ENCODE peak calls at places on chromosomes 2 and 18, in seven cellular contexts. O is naive thymus-derived CD4-positive, alpha-beta T cell; V is mammary epithelial cell; A is stomach; N is left ventricle myocardium inferior; S is pancreas; T is endodermal cell. W is an unnamed sample. For H3K27me3 and H3K9me3, the result is how much of the 10 kb centered on the place peaks cover.

GRCh38 chr2:49616800-49617199 is 462.5 kb upstream of the FSHR start:
- DNase-seq in N (no peak), O (no peak), T (no peak), A (no peak), V (peak), S (no peak), W (no peak)

GRCh38 chr2:71940695-71941094 is 207.0 kb downstream of the CYP26B1 start:
- DNase-seq in A (no peak), S (no peak), T (peak), V (no peak), O (no peak), N (no peak), W (no peak)

GRCh38 chr2:162261032-162261945 is 18.0 kb upstream of the FAP start:
- DNase-seq in O (no peak), T (no peak), N (peak), V (peak), S (no peak), A (peak), W (peak)

GRCh38 chr18:28108254-28108653 is 68.7 kb downstream of the CDH2 start:
- DNase-seq in T (no peak), N (no peak), O (no peak), V (no peak), A (no peak), S (no peak), W (no peak)

GRCh38 chr2:70381235-70381634 is 79.4 kb upstream of the FAM136A start:
- DNase-seq in S (no peak), A (no peak), N (no peak), T (no peak), O (no peak), V (peak), W (no peak)

GRCh38 chr18:33123852-33124251 is 316.7 kb downstream of the CCDC178 start:
- DNase-seq in N (no peak), T (no peak), A (no peak), S (no peak), V (no peak), O (no peak), W (no peak)

GRCh38 chr18:1513519-1513918 is 608.8 kb downstream of the ADCYAP1 start:
- DNase-seq in T (no peak), O (no peak), A (no peak), V (no peak), S (no peak), N (no peak), W (no peak)

GRCh38 chr18:11751305-11752115 is 62.4 kb downstream of the GNAL start:
- DNase-seq in T (peak), O (no peak), S (no peak), A (no peak), N (no peak), V (no peak), W (no peak)

GRCh38 chr18:74326238-74326637 is 10.6 kb downstream of the C18orf63 start:
- DNase-seq in T (no peak), V (no peak), N (no peak), A (no peak), O (no peak), S (no peak), W (no peak)

GRCh38 chr18:24982831-24983230 is 369.1 kb downstream of the ZNF521 start:
- DNase-seq in N (no peak), S (no peak), V (peak), O (no peak), T (no peak), A (no peak), W (no peak)

GRCh38 chr2:62814132-62814531 is 108.6 kb downstream of the EHBP1 start:
- DNase-seq in S (no peak), O (no peak), V (peak), T (no peak), N (no peak), A (no peak), W (no peak)

GRCh38 chr2:157193461-157193860 is 64.0 kb upstream of the GALNT5 start:
- DNase-seq in T (no peak), N (no peak), O (no peak), A (no peak), V (no peak), S (no peak), W (no peak)

GRCh38 chr2:119174216-119174992 is 15.9 kb upstream of the C1QL2 start:
- DNase-seq in T (peak), A (peak), S (peak), V (peak), N (no peak), O (peak), W (no peak)

GRCh38 chr2:237649541-237650454 is 22.4 kb downstream of the LRRFIP1 start:
- DNase-seq in V (no peak), T (no peak), N (no peak), S (no peak), O (no peak), A (no peak), W (no peak)

GRCh38 chr2:197600306-197600705 is 75.1 kb downstream of the RFTN2 start:
- DNase-seq in V (no peak), T (no peak), S (no peak), A (no peak), N (no peak), O (no peak), W (no peak)

GRCh38 chr2:178404380-178404767 is 46.6 kb downstream of the PRKRA start:
- DNase-seq in T (no peak), A (no peak), N (no peak), V (peak), S (no peak), O (no peak), W (peak)

GRCh38 chr2:37306024-37306423 is 18.6 kb downstream of the PRKD3 start:
- DNase-seq in V (no peak), N (no peak), O (no peak), S (no peak), T (peak), A (no peak), W (no peak)

GRCh38 chr18:8944871-8945245 is 157.6 kb upstream of the NDUFV2 start:
- DNase-seq in N (no peak), S (no peak), V (no peak), A (no peak), O (no peak), T (no peak), W (no peak)

GRCh38 chr2:121021685-121022084 is 263.3 kb downstream of the TFCP2L1 start:
- DNase-seq in T (peak), O (no peak), V (no peak), S (no peak), N (no peak), A (no peak), W (no peak)

GRCh38 chr2:241982711-241983570 is 113.4 kb downstream of the RTP5 start:
- DNase-seq in O (no peak), T (peak), N (no peak), S (no peak), V (no peak), A (peak), W (no peak)
- H3K27me3 ChIP-seq in O (under half), T (under half), N (under half), S (under half), V (under half), A (under half), W (under half)

GRCh38 chr2:239177325-239177724 is 223.5 kb downstream of the HDAC4 start:
- DNase-seq in N (peak), A (no peak), S (peak), T (no peak), V (no peak), O (no peak), W (peak)
- H3K9me3 ChIP-seq in N (under half), A (under half), S (under half), T (under half), V (under half), O (under half), W (under half)

GRCh38 chr2:44880125-44880483 is 61.4 kb upstream of the SIX3 start:
- DNase-seq in V (no peak), T (no peak), N (no peak), S (no peak), A (no peak), O (no peak), W (no peak)
- H3K27me3 ChIP-seq in V (under half), T (under half), N (half or more), S (under half), A (under half), O (under half), W (half or more)

GRCh38 chr2:16063251-16063850 is 123.0 kb downstream of the MYCN start:
- DNase-seq in V (no peak), T (no peak), N (no peak), O (no peak), A (no peak), S (no peak), W (no peak)
- H3K9me3 ChIP-seq in V (under half), T (under half), N (under half), O (under half), A (under half), S (under half), W (under half)

GRCh38 chr2:222270436-222270835 is 28.4 kb downstream of the PAX3 start:
- DNase-seq in S (no peak), O (no peak), V (no peak), T (no peak), A (no peak), N (no peak), W (no peak)
- H3K27me3 ChIP-seq in S (under half), O (under half), V (under half), T (half or more), A (under half), N (half or more), W (half or more)

W was measured in left lung.